ENCODE peak calls at places on chromosomes 2 and 18, in eight cellular contexts. One of them, this sample, is unnamed.
A peak's percentile ranks its signal among the peaks of the same experiment; 100 is the strongest.

GRCh38 chr18:64202836-64203235 is 53.9 kb upstream of the LINC00305 start:
- DNase-seq in B cell: no peak
- DNase-seq in A549: no peak
- DNase-seq in AG10803: no peak
- DNase-seq in activated gamma-delta T cell treated with Interleukin-2 at 50 U/mL for 16 hours: no peak
- DNase-seq in foreskin keratinocyte: no peak
- DNase-seq in bronchial epithelial cell: peak; percentile 23
- DNase-seq in mucosa of gallbladder: no peak
- DNase-seq in this sample: no peak

GRCh38 chr2:145752091-145752806 is 1232.3 kb upstream of the ZEB2 start:
- DNase-seq in B cell: peak; percentile 13
- DNase-seq in A549: peak; percentile 3
- DNase-seq in AG10803: peak; percentile 85
- DNase-seq in activated gamma-delta T cell treated with Interleukin-2 at 50 U/mL for 16 hours: no peak
- DNase-seq in foreskin keratinocyte: peak; percentile 37
- DNase-seq in bronchial epithelial cell: peak; percentile 82
- DNase-seq in mucosa of gallbladder: no peak
- DNase-seq in this sample: peak; percentile 10

GRCh38 chr18:69599377-69599776 is 198.7 kb downstream of the DOK6 start:
- DNase-seq in B cell: no peak
- DNase-seq in A549: no peak
- DNase-seq in AG10803: no peak
- DNase-seq in activated gamma-delta T cell treated with Interleukin-2 at 50 U/mL for 16 hours: no peak
- DNase-seq in foreskin keratinocyte: no peak
- DNase-seq in bronchial epithelial cell: no peak
- DNase-seq in mucosa of gallbladder: no peak
- DNase-seq in this sample: no peak

GRCh38 chr18:394997-395383 is 105.5 kb downstream of the COLEC12 start:
- DNase-seq in B cell: no peak
- DNase-seq in A549: no peak
- DNase-seq in AG10803: peak; percentile 100
- DNase-seq in activated gamma-delta T cell treated with Interleukin-2 at 50 U/mL for 16 hours: no peak
- DNase-seq in foreskin keratinocyte: no peak
- DNase-seq in bronchial epithelial cell: no peak
- DNase-seq in mucosa of gallbladder: peak; percentile 23
- DNase-seq in this sample: no peak

GRCh38 chr2:196823750-196824149 is 14.6 kb upstream of the C2orf66 start:
- DNase-seq in B cell: no peak
- DNase-seq in A549: peak; percentile 4
- DNase-seq in AG10803: peak; percentile 80
- DNase-seq in activated gamma-delta T cell treated with Interleukin-2 at 50 U/mL for 16 hours: no peak
- DNase-seq in foreskin keratinocyte: peak; percentile 62
- DNase-seq in bronchial epithelial cell: peak; percentile 88
- DNase-seq in mucosa of gallbladder: no peak
- DNase-seq in this sample: no peak

GRCh38 chr2:46305767-46306166 is 8.6 kb downstream of the EPAS1 start:
- DNase-seq in B cell: no peak
- DNase-seq in A549: no peak
- DNase-seq in AG10803: no peak
- DNase-seq in activated gamma-delta T cell treated with Interleukin-2 at 50 U/mL for 16 hours: no peak
- DNase-seq in foreskin keratinocyte: no peak
- DNase-seq in bronchial epithelial cell: no peak
- DNase-seq in mucosa of gallbladder: no peak
- DNase-seq in this sample: no peak

GRCh38 chr2:137969418-137969765 is 5.1 kb downstream of the HNMT start:
- DNase-seq in B cell: no peak
- DNase-seq in A549: no peak
- DNase-seq in AG10803: peak; percentile 85
- DNase-seq in activated gamma-delta T cell treated with Interleukin-2 at 50 U/mL for 16 hours: no peak
- DNase-seq in foreskin keratinocyte: peak; percentile 23
- DNase-seq in bronchial epithelial cell: peak; percentile 96
- DNase-seq in mucosa of gallbladder: peak; percentile 44
- DNase-seq in this sample: no peak

GRCh38 chr18:27447530-27447929 is 262.4 kb upstream of the CHST9 start:
- DNase-seq in B cell: no peak
- DNase-seq in A549: no peak
- DNase-seq in AG10803: no peak
- DNase-seq in activated gamma-delta T cell treated with Interleukin-2 at 50 U/mL for 16 hours: no peak
- DNase-seq in foreskin keratinocyte: no peak
- DNase-seq in bronchial epithelial cell: no peak
- DNase-seq in mucosa of gallbladder: no peak
- DNase-seq in this sample: no peak

GRCh38 chr2:34159891-34160290 is 560.8 kb upstream of the FAM98A start:
- DNase-seq in B cell: no peak
- DNase-seq in A549: no peak
- DNase-seq in AG10803: no peak
- DNase-seq in activated gamma-delta T cell treated with Interleukin-2 at 50 U/mL for 16 hours: no peak
- DNase-seq in foreskin keratinocyte: no peak
- DNase-seq in bronchial epithelial cell: no peak
- DNase-seq in mucosa of gallbladder: no peak
- DNase-seq in this sample: no peak

GRCh38 chr2:54207666-54208195 is 48.3 kb downstream of the TSPYL6 start:
- DNase-seq in B cell: no peak
- DNase-seq in A549: no peak
- DNase-seq in AG10803: no peak
- DNase-seq in activated gamma-delta T cell treated with Interleukin-2 at 50 U/mL for 16 hours: no peak
- DNase-seq in foreskin keratinocyte: no peak
- DNase-seq in bronchial epithelial cell: peak; percentile 32
- DNase-seq in mucosa of gallbladder: no peak
- DNase-seq in this sample: no peak

GRCh38 chr2:231785822-231786176 is 446 bp upstream of the COPS7B start:
- DNase-seq in B cell: no peak
- DNase-seq in A549: no peak
- DNase-seq in AG10803: no peak
- DNase-seq in activated gamma-delta T cell treated with Interleukin-2 at 50 U/mL for 16 hours: no peak
- DNase-seq in foreskin keratinocyte: no peak
- DNase-seq in bronchial epithelial cell: no peak
- DNase-seq in mucosa of gallbladder: no peak
- DNase-seq in this sample: no peak

GRCh38 chr2:205245652-205246051 is 436.6 kb upstream of the NRP2 start:
- DNase-seq in B cell: no peak
- DNase-seq in A549: no peak
- DNase-seq in AG10803: peak; percentile 75
- DNase-seq in activated gamma-delta T cell treated with Interleukin-2 at 50 U/mL for 16 hours: no peak
- DNase-seq in foreskin keratinocyte: peak; percentile 58
- DNase-seq in bronchial epithelial cell: peak; percentile 5
- DNase-seq in mucosa of gallbladder: no peak
- DNase-seq in this sample: no peak

GRCh38 chr2:86337235-86338099 is at the start of gene REEP1:
- DNase-seq in B cell: peak; percentile 49
- DNase-seq in A549: peak; percentile 34
- DNase-seq in AG10803: no peak
- DNase-seq in activated gamma-delta T cell treated with Interleukin-2 at 50 U/mL for 16 hours: no peak
- DNase-seq in foreskin keratinocyte: no peak
- DNase-seq in bronchial epithelial cell: no peak
- DNase-seq in mucosa of gallbladder: no peak
- DNase-seq in this sample: peak; percentile 63

GRCh38 chr2:228105526-228106250 is 75.8 kb downstream of the SPHKAP start:
- DNase-seq in B cell: no peak
- DNase-seq in A549: no peak
- DNase-seq in AG10803: no peak
- DNase-seq in activated gamma-delta T cell treated with Interleukin-2 at 50 U/mL for 16 hours: no peak
- DNase-seq in foreskin keratinocyte: no peak
- DNase-seq in bronchial epithelial cell: no peak
- DNase-seq in mucosa of gallbladder: no peak
- DNase-seq in this sample: no peak

GRCh38 chr2:99600929-99601680 is 111.3 kb upstream of the REV1 start:
- DNase-seq in B cell: no peak
- DNase-seq in A549: no peak
- DNase-seq in AG10803: no peak
- DNase-seq in activated gamma-delta T cell treated with Interleukin-2 at 50 U/mL for 16 hours: no peak
- DNase-seq in foreskin keratinocyte: no peak
- DNase-seq in bronchial epithelial cell: no peak
- DNase-seq in mucosa of gallbladder: no peak
- DNase-seq in this sample: no peak

GRCh38 chr2:28413152-28413895 is 20.7 kb downstream of the FOSL2 start:
- DNase-seq in B cell: no peak
- DNase-seq in A549: no peak
- DNase-seq in AG10803: no peak
- DNase-seq in activated gamma-delta T cell treated with Interleukin-2 at 50 U/mL for 16 hours: no peak
- DNase-seq in foreskin keratinocyte: no peak
- DNase-seq in bronchial epithelial cell: no peak
- DNase-seq in mucosa of gallbladder: no peak
- DNase-seq in this sample: no peak

GRCh38 chr18:79393181-79393598 is 2.5 kb upstream of the NFATC1 start:
- DNase-seq in B cell: peak; percentile 81
- DNase-seq in A549: no peak
- DNase-seq in AG10803: peak; percentile 26
- DNase-seq in activated gamma-delta T cell treated with Interleukin-2 at 50 U/mL for 16 hours: no peak
- DNase-seq in foreskin keratinocyte: no peak
- DNase-seq in bronchial epithelial cell: no peak
- DNase-seq in mucosa of gallbladder: no peak
- DNase-seq in this sample: no peak

GRCh38 chr18:12246849-12247808 is 7.0 kb upstream of the CIDEA start:
- DNase-seq in B cell: no peak
- DNase-seq in A549: peak; percentile 21
- DNase-seq in AG10803: no peak
- DNase-seq in activated gamma-delta T cell treated with Interleukin-2 at 50 U/mL for 16 hours: no peak
- DNase-seq in foreskin keratinocyte: no peak
- DNase-seq in bronchial epithelial cell: no peak
- DNase-seq in mucosa of gallbladder: no peak
- DNase-seq in this sample: no peak